ENCODE peak calls at places on chromosomes 7 and 10, in seven cellular contexts. K is mammary epithelial cell, S is GM23338, Q is psoas muscle, V is heart right ventricle, C is osteoblast, U is suprapubic skin. F is an unnamed sample.

GRCh38 chr7:39407139-39407538 is 159.1 kb upstream of the YAE1 start:
- DNase-seq in Q (no peak), S (no peak), U (no peak), K (no peak), C (no peak), V (no peak), F (no peak)

GRCh38 chr7:4037877-4038276 is 644.2 kb upstream of the FOXK1 start:
- DNase-seq in K (no peak), U (no peak), C (no peak), V (no peak), S (no peak), Q (no peak), F (no peak)

GRCh38 chr7:66043681-66044497 is 31.7 kb upstream of the ASL start:
- DNase-seq in K (no peak), V (peak; percentile 64), C (peak; percentile 66), S (peak; percentile 83), U (no peak), Q (peak; percentile 83), F (peak; percentile 17)

GRCh38 chr10:80477813-80478212 is 23.7 kb downstream of the TSPAN14 start:
- DNase-seq in V (no peak), K (peak; percentile 98), Q (no peak), S (no peak), C (peak; percentile 92), U (no peak), F (peak; percentile 97)

GRCh38 chr10:113569576-113569975 is 16.7 kb downstream of the HABP2 start:
- DNase-seq in U (no peak), K (no peak), Q (peak; percentile 79), S (no peak), C (no peak), V (peak; percentile 56), F (no peak)

GRCh38 chr10:77282163-77282562 is 355.4 kb downstream of the KCNMA1 start:
- DNase-seq in V (no peak), S (no peak), Q (no peak), K (no peak), C (no peak), U (no peak), F (no peak)

GRCh38 chr10:106577266-106577665 is 587.2 kb downstream of the SORCS1 start:
- DNase-seq in Q (no peak), C (no peak), S (peak; percentile 62), V (no peak), U (no peak), K (peak; percentile 88), F (peak; percentile 86)

GRCh38 chr7:84792232-84792882 is 394.5 kb downstream of the SEMA3D start:
- DNase-seq in V (no peak), C (no peak), S (no peak), U (no peak), K (no peak), Q (no peak), F (no peak)

GRCh38 chr7:98049034-98049433 is 57.6 kb upstream of the LMTK2 start:
- DNase-seq in S (peak; percentile 61), V (no peak), K (peak; percentile 90), C (no peak), U (no peak), Q (no peak), F (peak; percentile 96)

GRCh38 chr10:103616705-103617361 is 123.3 kb downstream of the NEURL1 start:
- DNase-seq in Q (peak; percentile 96), U (peak; percentile 92), C (peak; percentile 98), K (no peak), V (peak; percentile 71), S (no peak), F (no peak)

GRCh38 chr7:94266278-94266677 is 128.4 kb upstream of the COL1A2 start:
- DNase-seq in Q (no peak), S (no peak), C (no peak), U (no peak), K (peak; percentile 24), V (no peak), F (peak; percentile 70)

GRCh38 chr10:115866174-115866573 is 406.8 kb downstream of the GFRA1 start:
- DNase-seq in Q (no peak), S (no peak), U (no peak), C (no peak), V (no peak), K (no peak), F (no peak)

GRCh38 chr7:32102432-32102851 is 32.2 kb upstream of the PDE1C start:
- DNase-seq in U (no peak), S (no peak), C (no peak), K (no peak), V (peak; percentile 26), Q (no peak), F (no peak)

GRCh38 chr10:65430979-65431378 is 1494.9 kb upstream of the LRRTM3 start:
- DNase-seq in S (no peak), V (no peak), U (no peak), C (peak; percentile 67), Q (no peak), K (no peak), F (no peak)

GRCh38 chr10:115827180-115827579 is 445.8 kb downstream of the GFRA1 start:
- DNase-seq in Q (peak; percentile 47), C (no peak), S (no peak), K (no peak), U (no peak), V (no peak), F (no peak)

GRCh38 chr7:65832281-65832680 is 40.6 kb upstream of the VKORC1L1 start:
- DNase-seq in K (peak; percentile 18), V (no peak), Q (no peak), U (no peak), C (peak; percentile 5), S (peak; percentile 51), F (peak; percentile 26)

GRCh38 chr7:138001529-138002095 is at the start of gene CREB3L2:
- DNase-seq in C (peak; percentile 66), S (peak; percentile 87), Q (no peak), V (peak; percentile 68), U (peak; percentile 90), K (no peak), F (peak; percentile 36)

GRCh38 chr7:51075681-51076580 is 240.7 kb downstream of the COBL start:
- DNase-seq in Q (no peak), S (no peak), C (no peak), K (no peak), U (no peak), V (no peak), F (no peak)

GRCh38 chr7:38310601-38311057 is 37.2 kb upstream of the TARP start:
- DNase-seq in U (no peak), C (no peak), V (peak; percentile 56), S (no peak), K (no peak), Q (peak; percentile 72), F (no peak)

GRCh38 chr7:28605427-28605826 is 193.1 kb downstream of the CREB5 start:
- DNase-seq in S (no peak), V (no peak), K (no peak), Q (no peak), U (no peak), C (no peak), F (no peak)

GRCh38 chr10:78413294-78414055 is 379.8 kb downstream of the RPS24 start:
- DNase-seq in S (no peak), Q (no peak), K (no peak), U (peak; percentile 57), C (no peak), V (no peak), F (no peak)

GRCh38 chr7:25311346-25311745 is 83.1 kb upstream of the NPVF start:
- DNase-seq in K (peak; percentile 71), C (no peak), U (no peak), S (no peak), V (no peak), Q (no peak), F (peak; percentile 91)

DNA sequence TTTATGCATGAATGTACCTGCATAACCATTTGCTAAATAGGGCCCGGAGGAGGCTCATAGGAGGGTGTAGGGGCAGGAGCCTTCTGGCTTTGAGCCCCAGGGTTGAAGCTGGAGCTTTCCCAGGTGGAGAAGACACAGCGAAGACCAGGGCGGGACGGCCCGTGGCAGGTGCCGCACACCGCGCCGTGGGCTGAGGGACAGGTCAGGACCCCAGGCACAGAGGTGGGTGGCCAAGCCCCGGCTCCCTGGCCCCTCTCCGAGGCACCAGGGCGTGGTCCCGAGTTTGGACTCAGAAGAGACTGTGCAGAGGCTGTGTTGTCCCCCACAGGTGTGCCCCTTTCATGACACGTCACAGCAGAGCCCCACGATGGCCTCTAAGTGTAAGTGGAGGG is 56.5 kb downstream of the PWWP2B start:
- DNase-seq in Q (no peak), V (no peak), S (no peak), U (no peak), C (no peak), K (no peak), F (no peak)
- TF ChIP-seq CTCF in Q (no peak), V (no peak), S (no peak), U (peak; percentile 27), C (no peak), K (no peak), F (no peak)

GRCh38 chr7:155017834-155018233 is 14.9 kb upstream of the PAXIP1 start:
- DNase-seq in Q (no peak), S (no peak), C (no peak), V (no peak), U (no peak), K (no peak), F (no peak)

GRCh38 chr7:155021699-155022145 is 18.8 kb upstream of the PAXIP1 start:
- DNase-seq in V (no peak), S (no peak), Q (no peak), K (no peak), C (no peak), U (no peak), F (no peak)

GRCh38 chr7:155020996-155021395 is 18.1 kb upstream of the PAXIP1 start:
- DNase-seq in V (no peak), S (peak; percentile 61), C (no peak), K (no peak), Q (no peak), U (no peak), F (no peak)
- H3K27me3 ChIP-seq in V (no peaks in the 10 kb centered on the region), S (no peaks in the 10 kb centered on the region), C (no peaks in the 10 kb centered on the region), K (no peaks in the 10 kb centered on the region), Q (no peaks in the 10 kb centered on the region), U (peaks cover 3% of the 10 kb centered on the region), F (no peaks in the 10 kb centered on the region)

DNA sequence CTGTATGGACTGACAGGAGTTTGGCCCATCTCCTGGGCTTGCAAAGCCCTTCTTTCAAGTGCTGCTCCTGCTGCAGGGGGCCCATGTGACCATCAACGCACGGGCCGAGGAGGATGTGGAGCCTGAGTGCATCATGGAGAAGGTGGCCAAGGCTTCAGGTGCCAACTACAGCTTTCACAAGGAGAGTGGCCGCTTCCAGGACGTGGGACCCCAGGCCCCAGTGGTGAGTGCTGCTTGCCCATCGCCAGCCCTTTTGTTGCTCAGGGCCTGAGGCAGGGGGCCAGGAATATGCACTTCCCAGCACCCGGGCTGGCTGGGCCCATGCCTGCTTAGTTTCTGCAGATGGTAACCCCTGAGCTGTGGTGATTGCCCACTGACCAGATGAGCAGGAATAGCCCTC is 8.7 kb downstream of the PGAM2 start:
- DNase-seq in U (peak; percentile 65), S (no peak), C (no peak), K (no peak), Q (peak; percentile 42), V (no peak), F (no peak)
- H3K36me3 ChIP-seq in U (peaks cover 96% of the 10 kb centered on the region), S (no peaks in the 10 kb centered on the region), C (peaks cover 77% of the 10 kb centered on the region), K (peaks cover 33% of the 10 kb centered on the region), Q (peaks cover 7% of the 10 kb centered on the region), V (peaks cover 99% of the 10 kb centered on the region), F (peaks cover 41% of the 10 kb centered on the region)

DNA sequence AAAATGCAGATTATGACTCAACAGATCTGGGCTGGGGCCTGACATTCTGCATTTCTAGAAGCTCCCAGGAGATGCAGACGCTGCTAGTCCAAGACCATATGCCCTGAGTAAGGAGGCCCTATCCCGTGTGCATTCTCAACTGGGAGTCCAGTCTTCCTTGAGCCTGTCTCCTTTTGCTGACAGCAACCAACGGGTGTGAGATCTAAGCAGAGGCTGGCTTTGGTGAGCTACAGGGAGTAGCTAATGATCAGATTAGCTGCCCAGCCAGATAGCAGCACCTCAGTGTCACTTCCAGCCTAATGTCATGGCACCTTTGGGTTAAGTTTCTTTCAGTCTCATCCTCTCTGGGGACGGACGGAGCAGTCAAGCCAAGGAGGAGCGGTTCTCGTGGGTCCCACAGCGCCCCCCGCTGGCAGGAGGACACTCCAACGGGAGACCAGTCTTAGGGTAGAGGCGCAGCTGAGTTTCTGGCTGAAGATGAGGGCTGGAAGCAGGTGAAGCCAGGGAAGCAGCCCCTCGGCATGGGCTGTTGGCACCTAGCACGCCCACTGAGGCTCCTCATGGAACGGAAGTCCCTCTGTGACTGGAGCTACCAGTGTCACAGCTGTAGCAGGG is 154.0 kb downstream of the CCDC3 start:
- DNase-seq in V (no peak), Q (no peak), C (peak; percentile 60), K (no peak), S (peak; percentile 90), U (no peak), F (no peak)
- TF ChIP-seq CTCF in V (no peak), Q (no peak), C (peak; percentile 33), K (no peak), S (peak; percentile 89), U (no peak), F (peak; percentile 11)

F was measured in bronchial epithelial cell.